ENCODE peak calls at places on chromosomes 12 and 14, in eight cellular contexts. C is sigmoid colon, G is adrenal gland, K is Peyer's patch, D is HCT116, L is uterus, O is A549, V is transverse colon. N is an unnamed sample.

GRCh38 chr12:120538281-120539156 is 4.4 kb downstream of the RNF10 start:
- DNase-seq in V (peak; percentile 74), G (peak; percentile 76), D (no peak), K (no peak), C (peak; percentile 84), L (peak; percentile 39), O (no peak), N (no peak)

GRCh38 chr12:7319934-7320333 is 16.1 kb downstream of the ACSM4 start:
- DNase-seq in L (no peak), G (no peak), O (no peak), K (no peak), V (no peak), C (no peak), D (no peak), N (no peak)

GRCh38 chr14:99118946-99119345 is 153.1 kb downstream of the BCL11B start:
- DNase-seq in V (no peak), O (no peak), D (no peak), K (no peak), L (no peak), G (no peak), C (no peak), N (no peak)

GRCh38 chr12:98515368-98516183 is at the start of gene TMPO:
- DNase-seq in L (peak; percentile 85), V (peak; percentile 94), O (peak; percentile 91), D (peak; percentile 82), G (peak; percentile 89), K (peak; percentile 88), C (peak; percentile 94), N (peak; percentile 52)

GRCh38 chr14:73786942-73787759 is 64.5 kb upstream of the PTGR2 start:
- DNase-seq in D (no peak), K (peak; percentile 70), C (peak; percentile 85), V (peak; percentile 76), O (no peak), G (peak; percentile 71), L (peak; percentile 60), N (no peak)

GRCh38 chr14:61258985-61259384 is 22.2 kb downstream of the TMEM30B start:
- DNase-seq in V (no peak), K (no peak), C (no peak), O (no peak), L (no peak), D (no peak), G (no peak), N (no peak)

GRCh38 chr14:76911473-76911872 is 85.3 kb downstream of the LRRC74A start:
- DNase-seq in K (no peak), O (no peak), L (no peak), D (no peak), G (no peak), V (no peak), C (no peak), N (no peak)

GRCh38 chr12:103523771-103524170 is 28.0 kb upstream of the C12orf42 start:
- DNase-seq in D (no peak), V (no peak), C (no peak), L (no peak), K (no peak), G (no peak), O (no peak), N (no peak)

GRCh38 chr14:39339003-39339402 is 93.2 kb downstream of the FBXO33 start:
- DNase-seq in D (no peak), V (no peak), K (no peak), C (no peak), G (no peak), O (no peak), L (no peak), N (no peak)

GRCh38 chr14:29392287-29392686 is 535.4 kb downstream of the PRKD1 start:
- DNase-seq in O (no peak), K (no peak), G (no peak), L (no peak), C (no peak), V (no peak), D (no peak), N (no peak)
- TF ChIP-seq POLR2A in O (no peak), K (no peak), G (no peak), L (no peak), C (no peak), V (no peak), D (no peak), N (no peak)

GRCh38 chr14:45976001-45976400 is 675.6 kb downstream of the RPL10L start:
- DNase-seq in O (no peak), D (no peak), V (no peak), G (no peak), C (no peak), L (no peak), K (no peak), N (no peak)
- H3K9me3 ChIP-seq in O (no peaks in the 10 kb centered on the region), D (no peaks in the 10 kb centered on the region), V (no peaks in the 10 kb centered on the region), G (no peaks in the 10 kb centered on the region), C (no peaks in the 10 kb centered on the region), L (no peaks in the 10 kb centered on the region), K (no peaks in the 10 kb centered on the region), N (no peaks in the 10 kb centered on the region)

GRCh38 chr12:12683725-12684124 is 12.3 kb downstream of the GPR19 start:
- DNase-seq in V (no peak), K (no peak), D (no peak), C (no peak), G (no peak), O (no peak), L (no peak), N (no peak)
- H3K27ac ChIP-seq in V (no peak overlapping the region), K (no peak overlapping the region), D (no peak overlapping the region), C (no peak overlapping the region), G (no peak overlapping the region), O (no peak overlapping the region), L (no peak overlapping the region), N (no peak overlapping the region)

DNA sequence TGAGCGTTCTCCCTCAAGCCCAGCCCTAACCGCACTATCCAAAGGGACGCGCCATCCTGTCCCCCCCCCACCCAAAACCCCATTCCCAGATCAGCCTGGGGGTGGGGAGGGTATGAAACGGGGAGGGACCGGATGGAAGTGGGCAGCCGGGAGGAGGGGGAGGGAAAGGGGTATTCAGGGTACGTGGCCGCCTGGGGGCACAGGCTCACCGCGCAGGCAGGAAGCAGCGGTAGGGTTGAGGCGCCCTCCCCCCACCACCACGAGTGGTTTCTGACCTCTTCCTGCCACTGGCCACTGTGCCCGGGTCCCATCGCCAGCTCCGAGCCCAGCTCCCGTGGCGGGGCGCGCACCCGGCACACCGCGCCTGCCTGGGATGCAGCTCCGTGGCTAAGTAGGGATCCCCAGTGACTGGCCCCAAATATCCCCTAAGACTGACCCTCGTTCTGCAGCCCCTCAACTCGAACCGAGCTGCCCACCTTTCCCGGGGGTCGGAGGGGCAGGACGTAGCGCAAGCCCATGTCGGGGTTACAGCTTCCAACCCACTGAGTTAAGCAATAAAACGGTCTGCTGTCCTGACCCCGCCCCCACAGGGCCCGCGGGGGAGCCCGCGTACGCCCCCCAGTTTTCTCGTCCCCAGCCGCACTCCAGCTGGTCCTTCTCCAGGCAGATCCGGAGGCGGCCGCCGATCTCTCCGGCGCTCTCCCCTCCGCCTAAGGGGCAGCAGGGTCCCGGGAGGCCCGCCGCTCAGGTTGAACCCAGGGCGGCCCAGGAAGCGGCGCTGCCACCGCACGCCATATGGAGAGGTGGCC is 1.2 kb downstream of the ACTN1 start:
- DNase-seq in O (peak; percentile 67), V (peak; percentile 73), K (peak; percentile 55), C (peak; percentile 95), G (peak; percentile 70), D (no peak), L (peak; percentile 91), N (no peak)
- TF ChIP-seq POLR2A in O (peak; percentile 54), V (peak; percentile 65), K (no peak), C (peak; percentile 80), G (no peak), D (no peak), L (peak; percentile 53), N (peak; percentile 71)

GRCh38 chr14:19874842-19875241 is at the start of gene OR4K2:
- DNase-seq in G (no peak), D (no peak), C (no peak), O (no peak), K (no peak), L (no peak), V (no peak), N (no peak)
- H3K9me3 ChIP-seq in G (no peaks in the 10 kb centered on the region), D (peaks cover 34% of the 10 kb centered on the region), C (peaks cover 2% of the 10 kb centered on the region), O (no peaks in the 10 kb centered on the region), K (no peaks in the 10 kb centered on the region), L (no peaks in the 10 kb centered on the region), V (no peaks in the 10 kb centered on the region), N (no peaks in the 10 kb centered on the region)

DNA sequence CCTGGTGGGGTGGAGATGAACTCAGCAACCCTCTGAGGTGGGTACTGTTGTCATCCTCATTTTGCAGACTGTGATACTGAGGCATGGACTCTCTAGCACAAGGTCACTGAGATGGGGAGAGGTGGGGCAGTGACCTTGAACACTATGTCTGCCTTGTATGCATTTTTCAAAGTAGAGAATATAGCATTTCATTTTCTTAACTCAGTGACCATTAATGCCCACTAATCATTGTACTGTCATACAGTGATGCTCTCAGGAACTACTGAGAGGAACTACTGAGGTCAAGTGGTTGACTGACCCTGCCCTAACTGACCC is 2.1 kb downstream of the L3HYPDH start:
- DNase-seq in L (no peak), K (no peak), C (no peak), D (no peak), O (peak; percentile 18), V (no peak), G (no peak), N (no peak)
- H3K27ac ChIP-seq in L (peak overlapping the region; percentile 95), K (peak overlapping the region; percentile 36), C (peak overlapping the region; percentile 90), D (peak overlapping the region; percentile 87), O (peak overlapping the region; percentile 98), V (peak overlapping the region; percentile 95), G (peak overlapping the region; percentile 80), N (peak overlapping the region; percentile 95)

GRCh38 chr14:67820428-67820881 is 876 bp downstream of the RAD51B start:
- DNase-seq in V (peak; percentile 36), L (no peak), D (no peak), O (peak; percentile 27), G (no peak), K (no peak), C (no peak), N (no peak)

GRCh38 chr14:67817750-67818438 is 1.5 kb upstream of the ZFYVE26 start:
- DNase-seq in C (no peak), D (no peak), K (no peak), O (no peak), G (no peak), V (no peak), L (no peak), N (no peak)

GRCh38 chr14:67821121-67821520 is 1.5 kb downstream of the RAD51B start:
- DNase-seq in D (no peak), O (no peak), L (no peak), V (no peak), C (no peak), K (no peak), G (no peak), N (no peak)

GRCh38 chr14:67816326-67817009 is at the start of gene ZFYVE26:
- DNase-seq in L (peak; percentile 95), K (peak; percentile 95), G (peak; percentile 95), C (peak; percentile 97), D (peak; percentile 90), V (peak; percentile 94), O (peak; percentile 93), N (peak; percentile 68)

DNA sequence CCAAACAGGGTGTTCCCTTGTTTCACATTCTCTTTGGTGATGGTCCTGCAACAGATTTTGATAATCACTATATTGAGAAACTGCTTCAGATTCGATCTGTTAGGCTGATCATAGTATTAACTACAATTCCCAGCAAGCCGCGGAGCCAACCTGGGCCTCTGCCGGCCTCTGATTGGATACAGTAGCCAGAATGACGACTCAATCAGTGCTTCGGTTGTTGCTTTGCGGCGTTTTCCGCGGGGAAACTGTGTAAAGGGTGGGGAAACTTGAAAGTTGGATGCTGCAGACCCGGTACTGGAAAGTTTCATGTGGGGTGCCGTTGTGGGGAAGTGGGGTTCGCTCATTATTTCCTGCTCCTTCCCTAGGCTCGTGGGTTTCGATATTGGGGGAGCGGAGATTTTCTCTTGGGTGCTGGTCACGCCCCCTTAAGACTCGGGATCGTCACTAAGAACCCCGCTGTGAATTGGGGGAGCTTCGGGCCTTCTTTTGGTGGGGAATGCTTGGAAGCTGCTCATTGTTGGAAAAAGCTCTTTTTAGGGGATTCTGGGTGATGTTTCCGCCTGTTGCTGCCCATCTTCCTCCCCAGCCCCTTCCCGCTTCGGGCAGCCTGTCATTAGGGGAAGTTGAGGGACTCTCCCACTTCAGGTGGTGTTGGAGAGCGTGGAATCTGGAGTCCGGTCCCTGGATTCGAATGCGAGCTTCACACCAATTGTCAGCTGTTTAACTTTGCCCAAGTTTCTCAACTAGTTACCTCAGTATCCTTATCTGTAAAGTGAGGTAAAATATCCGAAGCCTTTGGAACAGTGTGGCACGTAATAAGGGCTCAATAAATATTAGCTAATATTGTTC is at the start of gene RAD51B:
- DNase-seq in C (peak; percentile 92), K (peak; percentile 87), D (peak; percentile 75), L (peak; percentile 86), G (peak; percentile 86), V (peak; percentile 89), O (peak; percentile 95), N (peak; percentile 44)
- TF ChIP-seq POLR2A in C (no peak), K (no peak), D (no peak), L (no peak), G (no peak), V (no peak), O (no peak), N (no peak)